ENCODE peak calls at places on chromosome 20, in four cellular contexts. G is GOT3, N is Peyer's patch, F is Karpas-422. E is an unnamed sample.

GRCh38 chr20:48761023-48761785 is 66.6 kb downstream of the PREX1 start:
- DNase-seq in G (no peak), N (peak; percentile 89), F (no peak), E (peak; percentile 83)

GRCh38 chr20:31569163-31570020 is 35.7 kb upstream of the ID1 start:
- DNase-seq in G (no peak), N (peak; percentile 81), F (peak; percentile 81), E (no peak)

GRCh38 chr20:51628533-51629398 is 86.2 kb upstream of the NFATC2 start:
- DNase-seq in G (no peak), N (no peak), F (no peak), E (peak; percentile 55)

GRCh38 chr20:19692685-19693119 is 65.4 kb upstream of the RIN2 start:
- DNase-seq in G (no peak), N (peak; percentile 84), F (peak; percentile 82), E (no peak)

GRCh38 chr20:57964011-57964862 is 254.4 kb upstream of the PMEPA1 start:
- DNase-seq in G (no peak), N (no peak), F (no peak), E (no peak)

GRCh38 chr20:63708301-63709148 is 686 bp downstream of the ZGPAT start:
- DNase-seq in G (no peak), N (peak; percentile 55), F (no peak), E (peak; percentile 46)

GRCh38 chr20:60088236-60088635 is 130.0 kb downstream of the CDH26 start:
- DNase-seq in G (no peak), N (no peak), F (no peak), E (no peak)

GRCh38 chr20:31840906-31841816 is 4.2 kb downstream of the FOXS1 start:
- DNase-seq in G (no peak), N (no peak), F (no peak), E (no peak)

GRCh38 chr20:34397096-34397495 is 34.0 kb downstream of the ITCH start:
- DNase-seq in G (no peak), N (no peak), F (no peak), E (no peak)

GRCh38 chr20:11540558-11540957 is 377.1 kb upstream of the BTBD3 start:
- DNase-seq in G (no peak), N (no peak), F (no peak), E (no peak)

GRCh38 chr20:23245553-23246128 is 105.0 kb upstream of the NXT1 start:
- DNase-seq in G (no peak), N (peak; percentile 63), F (peak; percentile 89), E (peak; percentile 87)

GRCh38 chr20:17345321-17345720 is 118.5 kb downstream of the PCSK2 start:
- DNase-seq in G (no peak), N (no peak), F (no peak), E (no peak)

GRCh38 chr20:33697129-33697528 is 10.9 kb upstream of the E2F1 start:
- DNase-seq in G (no peak), N (no peak), F (no peak), E (no peak)

GRCh38 chr20:33415948-33416347 is 14.6 kb upstream of the CDK5RAP1 start:
- DNase-seq in G (no peak), N (peak; percentile 49), F (peak; percentile 76), E (no peak)

GRCh38 chr20:10536531-10536930 is 101.4 kb downstream of the SLX4IP start:
- DNase-seq in G (no peak), N (no peak), F (no peak), E (no peak)

GRCh38 chr20:19903168-19903676 is 113.9 kb upstream of the NAA20 start:
- DNase-seq in G (no peak), N (peak; percentile 75), F (peak; percentile 78), E (peak; percentile 77)